ENCODE peak calls at places on chromosomes 3 and 15, in six cellular contexts. O is activated CD4-positive, CD25-positive, alpha-beta regulatory T cell treated with anti-CD3 and anti-CD28 coated beads, Interleukin-2, amount 50 U/mL, for 16 hours; Y is spleen; F is Panc1; E is neuronal stem cell; I is occipital lobe. W is an unnamed sample.

GRCh38 chr15:57003418-57003817 is 85.0 kb downstream of the TCF12 start:
- DNase-seq in O (no peak), Y (no peak), F (peak), E (no peak), I (no peak), W (no peak)

GRCh38 chr3:110293660-110294059 is 778.0 kb upstream of the NECTIN3 start:
- DNase-seq in O (no peak), Y (no peak), F (no peak), E (no peak), I (no peak), W (no peak)

GRCh38 chr15:40928351-40928974 is 677 bp upstream of the DLL4 start:
- DNase-seq in O (no peak), Y (peak), F (no peak), E (no peak), I (no peak), W (no peak)

GRCh38 chr3:5630396-5630795 is 442.9 kb downstream of the EDEM1 start:
- DNase-seq in O (no peak), Y (no peak), F (no peak), E (no peak), I (no peak), W (no peak)

GRCh38 chr15:100631831-100632230 is 29.4 kb downstream of the ASB7 start:
- DNase-seq in O (no peak), Y (no peak), F (no peak), E (no peak), I (no peak), W (no peak)

GRCh38 chr3:124174463-124174862 is 182.5 kb upstream of the ROPN1 start:
- DNase-seq in O (no peak), Y (no peak), F (no peak), E (no peak), I (no peak), W (no peak)

GRCh38 chr3:117006123-117006522 is 296.5 kb downstream of the TUSC7 start:
- DNase-seq in O (no peak), Y (no peak), F (no peak), E (no peak), I (no peak), W (no peak)

GRCh38 chr15:92159906-92160841 is 233.5 kb upstream of the ST8SIA2 start:
- DNase-seq in O (no peak), Y (no peak), F (no peak), E (no peak), I (no peak), W (no peak)

GRCh38 chr3:197171481-197172067 is 126.8 kb downstream of the DLG1 start:
- DNase-seq in O (no peak), Y (no peak), F (no peak), E (no peak), I (no peak), W (no peak)

GRCh38 chr3:6878731-6879130 is 17.8 kb downstream of the GRM7 start:
- DNase-seq in O (no peak), Y (no peak), F (no peak), E (no peak), I (no peak), W (no peak)

GRCh38 chr3:141830508-141830907 is 45.9 kb upstream of the ATP1B3 start:
- DNase-seq in O (no peak), Y (no peak), F (no peak), E (no peak), I (no peak), W (no peak)

GRCh38 chr15:43151688-43152087 is 18.3 kb downstream of the TMEM62 start:
- DNase-seq in O (no peak), Y (no peak), F (no peak), E (no peak), I (no peak), W (no peak)

GRCh38 chr3:189593581-189593980 is 37.6 kb upstream of the TP63 start:
- DNase-seq in O (no peak), Y (no peak), F (no peak), E (no peak), I (no peak), W (no peak)

GRCh38 chr15:55197362-55197705 is 593 bp upstream of the RSL24D1 start:
- DNase-seq in O (no peak), Y (no peak), F (no peak), E (no peak), I (no peak), W (no peak)

GRCh38 chr3:78204977-78205376 is 1165.1 kb downstream of the ROBO2 start:
- DNase-seq in O (no peak), Y (no peak), F (no peak), E (no peak), I (no peak), W (no peak)

GRCh38 chr3:173398111-173398479 is 551 bp downstream of the NLGN1 start:
- DNase-seq in O (no peak), Y (no peak), F (no peak), E (no peak), I (peak), W (no peak)

GRCh38 chr3:172678068-172678467 is 32.8 kb downstream of the NCEH1 start:
- DNase-seq in O (no peak), Y (no peak), F (no peak), E (no peak), I (no peak), W (no peak)

GRCh38 chr15:74578496-74578994 is 37.1 kb upstream of the CLK3 start:
- DNase-seq in O (no peak), Y (no peak), F (no peak), E (no peak), I (no peak), W (no peak)

W was measured in cortex of kidney.